ENCODE peak calls at places on chromosomes 1 and 21, in four cellular contexts. One of them, this sample, is unnamed.

GRCh38 chr21:43302769-43303168 is 124.2 kb downstream of the SIK1 start:
- DNase-seq in left lung: peak
- DNase-seq in osteoblast: no peak
- DNase-seq in neural progenitor cell: no peak
- DNase-seq in this sample: no peak

GRCh38 chr1:84939151-84939550 is 46.1 kb upstream of the LPAR3 start:
- DNase-seq in neural progenitor cell: no peak
- DNase-seq in osteoblast: no peak
- DNase-seq in left lung: no peak
- DNase-seq in this sample: no peak

GRCh38 chr1:1200876-1201810 is 5.2 kb downstream of the TNFRSF18 start:
- DNase-seq in osteoblast: peak
- DNase-seq in neural progenitor cell: peak
- DNase-seq in left lung: peak
- DNase-seq in this sample: no peak

GRCh38 chr1:14946011-14946359 is 207.6 kb upstream of the TMEM51 start:
- DNase-seq in neural progenitor cell: no peak
- DNase-seq in left lung: no peak
- DNase-seq in osteoblast: peak
- DNase-seq in this sample: no peak

GRCh38 chr1:93615201-93616150 is 66.2 kb downstream of the BCAR3 start:
- DNase-seq in osteoblast: peak
- DNase-seq in left lung: no peak
- DNase-seq in neural progenitor cell: no peak
- DNase-seq in this sample: peak

GRCh38 chr1:91744973-91745648 is 140.8 kb downstream of the TGFBR3 start:
- DNase-seq in left lung: no peak
- DNase-seq in neural progenitor cell: no peak
- DNase-seq in osteoblast: no peak
- DNase-seq in this sample: no peak

GRCh38 chr1:89552481-89553194 is 28.0 kb downstream of the LRRC8B start:
- DNase-seq in osteoblast: no peak
- DNase-seq in left lung: no peak
- DNase-seq in neural progenitor cell: no peak
- DNase-seq in this sample: no peak

GRCh38 chr1:117826119-117826518 is 103.3 kb downstream of the GDAP2 start:
- DNase-seq in neural progenitor cell: no peak
- DNase-seq in left lung: no peak
- DNase-seq in osteoblast: no peak
- DNase-seq in this sample: no peak

GRCh38 chr1:37958690-37959089 is 11.8 kb upstream of the INPP5B start:
- DNase-seq in osteoblast: peak
- DNase-seq in left lung: no peak
- DNase-seq in neural progenitor cell: no peak
- DNase-seq in this sample: no peak

GRCh38 chr1:45802343-45803298 is 791 bp upstream of the MAST2 start:
- DNase-seq in left lung: peak
- DNase-seq in osteoblast: peak
- DNase-seq in neural progenitor cell: peak
- DNase-seq in this sample: peak

GRCh38 chr1:46399307-46399706 is 5.2 kb downstream of the FAAH start:
- DNase-seq in osteoblast: no peak
- DNase-seq in left lung: no peak
- DNase-seq in neural progenitor cell: no peak
- DNase-seq in this sample: no peak

GRCh38 chr1:116393792-116394191 is 20.7 kb downstream of the ATP1A1 start:
- DNase-seq in osteoblast: no peak
- DNase-seq in neural progenitor cell: no peak
- DNase-seq in left lung: no peak
- DNase-seq in this sample: no peak

GRCh38 chr1:231702804-231703203 is 76.2 kb downstream of the DISC1 start:
- DNase-seq in left lung: no peak
- DNase-seq in osteoblast: no peak
- DNase-seq in neural progenitor cell: no peak
- DNase-seq in this sample: no peak

GRCh38 chr1:21537932-21538630 is 28.9 kb downstream of the ALPL start:
- DNase-seq in osteoblast: no peak
- DNase-seq in left lung: peak
- DNase-seq in neural progenitor cell: no peak
- DNase-seq in this sample: no peak

GRCh38 chr1:91700332-91700731 is 185.6 kb downstream of the TGFBR3 start:
- DNase-seq in left lung: no peak
- DNase-seq in osteoblast: peak
- DNase-seq in neural progenitor cell: no peak
- DNase-seq in this sample: no peak

GRCh38 chr1:200409203-200409760 is 554 bp downstream of the ZNF281 start:
- DNase-seq in neural progenitor cell: peak
- DNase-seq in left lung: peak
- DNase-seq in osteoblast: peak
- DNase-seq in this sample: no peak

GRCh38 chr1:200526709-200527612 is 93.6 kb downstream of the KIF14 start:
- DNase-seq in osteoblast: no peak
- DNase-seq in left lung: no peak
- DNase-seq in neural progenitor cell: no peak
- DNase-seq in this sample: no peak

GRCh38 chr1:193932979-193933378 is 746.6 kb upstream of the B3GALT2 start:
- DNase-seq in neural progenitor cell: no peak
- DNase-seq in osteoblast: no peak
- DNase-seq in left lung: no peak
- DNase-seq in this sample: no peak

GRCh38 chr1:72230746-72231145 is 51.6 kb downstream of the NEGR1 start:
- DNase-seq in osteoblast: no peak
- DNase-seq in left lung: no peak
- DNase-seq in neural progenitor cell: no peak
- DNase-seq in this sample: no peak

GRCh38 chr21:25025596-25025995 is 581.7 kb downstream of the MRPL39 start:
- DNase-seq in neural progenitor cell: no peak
- DNase-seq in osteoblast: no peak
- DNase-seq in left lung: no peak
- DNase-seq in this sample: no peak

GRCh38 chr21:19992540-19992939 is 1005.7 kb upstream of the NCAM2 start:
- DNase-seq in osteoblast: no peak
- DNase-seq in neural progenitor cell: no peak
- DNase-seq in left lung: no peak
- DNase-seq in this sample: no peak

GRCh38 chr1:7549277-7549676 is 221.8 kb upstream of the VAMP3 start:
- DNase-seq in neural progenitor cell: no peak
- DNase-seq in left lung: no peak
- DNase-seq in osteoblast: peak
- DNase-seq in this sample: no peak

GRCh38 chr1:2290171-2290578 is 62.1 kb downstream of the SKI start:
- DNase-seq in left lung: no peak
- DNase-seq in neural progenitor cell: no peak
- DNase-seq in osteoblast: no peak
- DNase-seq in this sample: no peak

GRCh38 chr1:76239470-76239918 is 164.9 kb downstream of the ST6GALNAC3 start:
- DNase-seq in neural progenitor cell: no peak
- DNase-seq in osteoblast: no peak
- DNase-seq in left lung: no peak
- DNase-seq in this sample: no peak

GRCh38 chr1:53736290-53736689 is 2.7 kb downstream of the GLIS1 start:
- DNase-seq in left lung: no peak
- DNase-seq in neural progenitor cell: no peak
- DNase-seq in osteoblast: peak
- DNase-seq in this sample: no peak

GRCh38 chr1:246795906-246796694 is 71.9 kb downstream of the SCCPDH start:
- DNase-seq in left lung: no peak
- DNase-seq in neural progenitor cell: no peak
- DNase-seq in osteoblast: no peak
- DNase-seq in this sample: no peak

GRCh38 chr1:26302733-26303405 is 3.6 kb downstream of the UBXN11 start:
- DNase-seq in left lung: no peak
- DNase-seq in neural progenitor cell: no peak
- DNase-seq in osteoblast: peak
- DNase-seq in this sample: no peak

GRCh38 chr1:151991663-151992344 is 1.9 kb downstream of the S100A10 start:
- DNase-seq in neural progenitor cell: no peak
- DNase-seq in osteoblast: no peak
- DNase-seq in left lung: no peak
- DNase-seq in this sample: no peak

GRCh38 chr1:8858888-8859706 is 19.4 kb downstream of the ENO1 start:
- DNase-seq in left lung: peak
- DNase-seq in neural progenitor cell: peak
- DNase-seq in osteoblast: peak
- DNase-seq in this sample: no peak

GRCh38 chr1:29703596-29703995 is 467.3 kb downstream of the PTPRU start:
- DNase-seq in neural progenitor cell: peak
- DNase-seq in osteoblast: peak
- DNase-seq in left lung: no peak
- DNase-seq in this sample: no peak

GRCh38 chr1:37064059-37064458 is 29.7 kb upstream of the GRIK3 start:
- DNase-seq in osteoblast: no peak
- DNase-seq in left lung: no peak
- DNase-seq in neural progenitor cell: no peak
- DNase-seq in this sample: no peak

GRCh38 chr1:50667710-50668356 is 244.6 kb upstream of the DMRTA2 start:
- DNase-seq in neural progenitor cell: no peak
- DNase-seq in osteoblast: peak
- DNase-seq in left lung: no peak
- DNase-seq in this sample: no peak

GRCh38 chr1:25023826-25024225 is 93.8 kb upstream of the RUNX3 start:
- DNase-seq in osteoblast: peak
- DNase-seq in left lung: no peak
- DNase-seq in neural progenitor cell: no peak
- DNase-seq in this sample: no peak

GRCh38 chr1:25021586-25022215 is 91.6 kb upstream of the RUNX3 start:
- DNase-seq in osteoblast: no peak
- DNase-seq in neural progenitor cell: no peak
- DNase-seq in left lung: peak
- DNase-seq in this sample: no peak

GRCh38 chr1:25024631-25025350 is 94.7 kb upstream of the RUNX3 start:
- DNase-seq in osteoblast: no peak
- DNase-seq in left lung: no peak
- DNase-seq in neural progenitor cell: no peak
- DNase-seq in this sample: no peak

GRCh38 chr1:25022361-25023189 is 92.5 kb upstream of the RUNX3 start:
- DNase-seq in left lung: peak
- DNase-seq in neural progenitor cell: no peak
- DNase-seq in osteoblast: peak
- DNase-seq in this sample: no peak

DNA sequence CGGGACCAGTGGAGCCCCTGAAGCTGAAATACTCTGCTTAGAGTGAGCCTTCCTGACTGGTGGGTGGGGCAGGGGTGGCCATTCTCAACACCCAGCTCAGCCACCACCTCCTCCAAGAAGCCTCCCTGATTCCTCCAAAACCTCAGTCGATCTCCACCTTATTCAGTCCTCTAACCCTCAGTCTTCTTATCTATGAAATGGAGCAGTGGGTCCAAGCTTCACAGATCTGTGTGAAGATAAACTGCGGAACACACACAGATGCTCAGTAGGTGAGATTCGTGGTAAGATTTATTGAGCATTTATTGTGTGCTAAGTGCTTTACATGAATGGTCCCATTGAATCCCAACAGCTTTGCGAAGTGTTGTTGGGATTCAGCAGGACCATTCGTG is 93.1 kb upstream of the RUNX3 start:
- DNase-seq in left lung: no peak
- DNase-seq in neural progenitor cell: no peak
- DNase-seq in osteoblast: peak
- DNase-seq in this sample: no peak
- H3K27ac ChIP-seq in left lung: peak
- H3K27ac ChIP-seq in neural progenitor cell: no peak
- H3K27ac ChIP-seq in osteoblast: peak
- H3K27ac ChIP-seq in this sample: peak

DNA sequence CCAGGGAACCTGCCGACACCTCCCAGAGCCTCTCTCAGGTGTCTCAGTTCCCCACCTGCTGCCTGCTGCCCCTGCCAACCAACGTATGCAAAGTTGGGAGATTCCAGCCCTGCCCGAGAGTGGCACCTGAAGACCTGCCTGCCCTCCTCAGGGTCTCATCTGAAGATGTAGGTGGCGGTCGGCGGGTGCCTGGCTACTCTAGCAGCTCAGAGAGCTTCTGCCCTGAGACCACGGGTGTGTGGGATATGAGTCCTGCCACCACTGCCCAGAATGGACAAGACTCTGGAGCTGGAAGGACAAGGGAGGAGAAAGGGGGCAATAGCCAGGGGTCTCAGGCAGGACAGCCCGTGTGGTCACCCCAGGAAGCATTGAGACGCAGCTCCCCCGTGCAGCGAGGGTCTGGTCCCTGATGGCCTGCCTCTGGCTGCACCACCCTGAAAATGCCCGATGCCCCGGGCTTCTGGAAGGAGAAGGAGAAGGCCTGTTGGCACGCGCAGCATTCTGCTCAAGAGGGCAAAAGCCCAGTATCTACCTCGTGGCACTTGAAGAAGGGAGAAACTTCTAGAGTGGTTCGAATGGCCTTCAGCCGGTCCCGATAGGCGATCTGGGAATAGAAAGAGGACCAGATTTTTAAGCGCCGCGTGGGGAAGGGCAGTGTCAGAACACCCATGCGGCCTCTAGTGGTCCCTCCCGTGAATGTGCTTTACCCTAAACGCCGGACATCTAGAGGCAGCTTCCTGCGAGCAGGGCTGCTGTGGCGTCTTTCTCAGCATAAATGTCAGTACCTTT is 88.8 kb downstream of the STUM start:
- DNase-seq in left lung: peak
- DNase-seq in osteoblast: peak
- DNase-seq in neural progenitor cell: peak
- DNase-seq in this sample: peak
- TF ChIP-seq CTCF in left lung: no peak
- TF ChIP-seq CTCF in osteoblast: peak
- TF ChIP-seq CTCF in neural progenitor cell: peak
- TF ChIP-seq CTCF in this sample: peak

DNA sequence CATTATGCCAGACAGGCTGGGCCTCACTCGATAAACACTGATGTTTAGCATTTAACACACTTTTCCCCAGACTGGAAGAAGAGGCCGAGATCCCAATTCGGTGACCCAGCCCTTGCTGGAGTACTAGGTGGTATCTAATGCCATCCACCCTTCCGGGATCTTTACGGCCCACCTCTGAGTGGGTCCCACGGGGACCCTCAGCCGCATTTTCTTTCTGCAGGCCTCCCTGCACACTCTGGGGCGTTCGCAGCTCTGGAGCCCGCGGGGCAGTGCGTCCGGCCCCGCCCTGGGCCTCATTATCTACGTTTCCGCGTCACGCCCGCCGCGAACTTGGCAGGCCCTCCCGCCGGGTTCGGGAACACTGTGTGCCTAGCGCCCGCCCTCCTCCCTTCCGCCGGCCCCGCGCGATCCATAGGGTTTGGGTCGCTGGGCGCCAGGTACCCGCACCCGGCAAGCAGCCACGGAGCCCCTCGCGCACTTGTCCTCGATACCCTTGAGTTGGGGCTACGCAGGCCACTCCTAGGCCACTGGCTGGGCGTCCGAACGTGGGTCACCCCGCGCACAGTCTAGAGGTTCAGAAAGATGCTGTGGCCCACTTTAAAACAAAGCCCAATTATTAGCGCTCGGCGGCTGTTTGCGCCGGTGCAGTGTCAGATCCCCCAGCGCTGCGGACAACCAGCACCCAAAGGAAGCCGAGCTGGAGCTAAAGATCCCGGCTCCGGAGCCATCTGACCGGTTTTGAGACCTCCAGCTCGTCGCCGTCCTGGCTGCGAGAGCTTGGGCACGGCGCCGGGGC is 942 bp upstream of the EVA1C start:
- DNase-seq in neural progenitor cell: peak
- DNase-seq in osteoblast: peak
- DNase-seq in left lung: peak
- DNase-seq in this sample: peak
- H3K4me3 ChIP-seq in neural progenitor cell: peak
- H3K4me3 ChIP-seq in osteoblast: peak
- H3K4me3 ChIP-seq in left lung: peak
- H3K4me3 ChIP-seq in this sample: peak

GRCh38 chr1:59917026-59917784 is 9.4 kb downstream of the CYP2J2 start:
- DNase-seq in left lung: no peak
- DNase-seq in neural progenitor cell: no peak
- DNase-seq in osteoblast: no peak
- DNase-seq in this sample: no peak
- H3K27ac ChIP-seq in left lung: no peak
- H3K27ac ChIP-seq in neural progenitor cell: no peak
- H3K27ac ChIP-seq in osteoblast: no peak
- H3K27ac ChIP-seq in this sample: no peak